ENCODE peak calls at places on chromosomes 12 and 14, in four cellular contexts. S is GM23338, E is fibroblast of lung, Y is endothelial cell of umbilical vein. H is an unnamed sample.

GRCh38 chr14:49768301-49769121 is 558 bp downstream of the KLHDC2 start:
- DNase-seq in S (peak; percentile 67), E (peak; percentile 77), Y (peak; percentile 72), H (peak; percentile 83)

GRCh38 chr14:100407376-100408102 is 84.4 kb downstream of the SLC25A47 start:
- DNase-seq in S (no peak), E (no peak), Y (no peak), H (no peak)

GRCh38 chr12:66756631-66757030 is 77.8 kb upstream of the GRIP1 start:
- DNase-seq in S (no peak), E (no peak), Y (no peak), H (no peak)

GRCh38 chr12:47021298-47021697 is 58.1 kb upstream of the PCED1B start:
- DNase-seq in S (peak; percentile 73), E (peak; percentile 94), Y (peak; percentile 91), H (peak; percentile 36)

GRCh38 chr14:81315344-81315743 is 84.8 kb downstream of the STON2 start:
- DNase-seq in S (peak; percentile 95), E (peak; percentile 28), Y (no peak), H (no peak)

GRCh38 chr14:30960216-30960615 is 65.2 kb upstream of the AP4S1 start:
- DNase-seq in S (no peak), E (no peak), Y (no peak), H (no peak)

GRCh38 chr12:91677556-91677955 is 468.1 kb downstream of the BTG1 start:
- DNase-seq in S (no peak), E (no peak), Y (no peak), H (no peak)

GRCh38 chr14:69392481-69392880 is 5.6 kb downstream of the ERH start:
- DNase-seq in S (no peak), E (no peak), Y (no peak), H (no peak)

GRCh38 chr14:53539489-53540126 is 386.5 kb upstream of the DDHD1 start:
- DNase-seq in S (peak; percentile 89), E (peak; percentile 68), Y (peak; percentile 94), H (peak; percentile 49)

GRCh38 chr14:71645656-71646055 is 286.6 kb upstream of the RGS6 start:
- DNase-seq in S (no peak), E (peak; percentile 63), Y (no peak), H (peak; percentile 67)

GRCh38 chr12:115574831-115575230 is 702.7 kb downstream of the MED13L start:
- DNase-seq in S (no peak), E (no peak), Y (no peak), H (no peak)

DNA sequence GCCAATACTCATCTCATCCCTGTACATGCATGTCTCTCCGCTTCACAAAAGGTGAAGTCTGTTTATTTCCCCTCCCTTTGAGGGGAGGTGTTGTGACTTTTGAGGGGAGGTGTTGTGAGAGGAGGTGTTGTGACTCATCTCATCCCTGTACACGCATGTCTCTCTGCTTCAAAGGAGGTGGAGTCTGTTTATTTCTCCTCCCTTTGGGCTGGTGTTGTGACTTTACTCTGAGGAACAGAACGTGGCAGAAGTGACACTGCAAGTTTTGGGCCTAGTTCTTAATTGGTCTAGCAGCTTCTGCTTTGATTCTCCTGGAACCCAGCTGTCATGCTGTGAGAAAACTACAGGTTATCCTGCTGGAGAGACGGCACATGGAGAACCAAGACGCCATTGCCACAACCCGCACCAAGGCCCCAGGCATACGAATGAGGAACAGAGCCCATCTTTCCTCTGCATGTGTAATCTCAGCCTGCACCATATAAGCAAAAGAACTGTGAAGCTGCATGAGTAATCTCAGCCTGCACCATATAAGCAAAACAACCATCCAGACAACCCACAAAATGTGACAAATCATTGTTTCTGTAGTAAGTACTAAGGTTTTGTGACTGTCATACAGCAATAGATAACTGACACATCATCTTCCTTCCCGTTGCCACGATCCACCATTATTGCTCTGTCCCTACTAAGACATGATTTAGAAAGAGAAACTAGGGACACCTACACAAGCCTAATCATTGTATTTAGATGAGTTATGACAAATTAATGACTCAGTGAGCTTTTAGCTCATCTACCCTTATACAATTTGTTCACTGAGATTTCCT is 30.0 kb downstream of the GALNT4 start:
- DNase-seq in S (no peak), E (peak; percentile 55), Y (no peak), H (peak; percentile 81)
- H2AFZ ChIP-seq in S (no peak overlapping the region), E (no peak overlapping the region), Y (no peak overlapping the region), H (peak overlapping the region; percentile 78)

GRCh38 chr12:50572760-50573159 is 68.0 kb downstream of the DIP2B start:
- DNase-seq in S (no peak), E (no peak), Y (no peak), H (no peak)
- H2AFZ ChIP-seq in S (no peak overlapping the region), E (no peak overlapping the region), Y (no peak overlapping the region), H (no peak overlapping the region)

GRCh38 chr12:57620936-57621496 is 9.8 kb downstream of the ARHGEF25 start:
- DNase-seq in S (peak; percentile 62), E (no peak), Y (no peak), H (peak; percentile 87)
- H2AFZ ChIP-seq in S (peak overlapping the region; percentile 69), E (peak overlapping the region; percentile 26), Y (no peak overlapping the region), H (peak overlapping the region; percentile 41)

GRCh38 chr14:37185670-37186069 is 12.1 kb upstream of the MIPOL1 start:
- DNase-seq in S (no peak), E (no peak), Y (no peak), H (no peak)

GRCh38 chr14:37186865-37187264 is 10.9 kb upstream of the MIPOL1 start:
- DNase-seq in S (no peak), E (no peak), Y (no peak), H (no peak)

GRCh38 chr14:37181441-37181840 is 9.0 kb upstream of the SLC25A21 start:
- DNase-seq in S (no peak), E (no peak), Y (no peak), H (no peak)

GRCh38 chr14:37187294-37187693 is 10.4 kb upstream of the MIPOL1 start:
- DNase-seq in S (no peak), E (no peak), Y (no peak), H (no peak)
- H2AFZ ChIP-seq in S (peak overlapping the region; percentile 87), E (no peak overlapping the region), Y (no peak overlapping the region), H (no peak overlapping the region)

DNA sequence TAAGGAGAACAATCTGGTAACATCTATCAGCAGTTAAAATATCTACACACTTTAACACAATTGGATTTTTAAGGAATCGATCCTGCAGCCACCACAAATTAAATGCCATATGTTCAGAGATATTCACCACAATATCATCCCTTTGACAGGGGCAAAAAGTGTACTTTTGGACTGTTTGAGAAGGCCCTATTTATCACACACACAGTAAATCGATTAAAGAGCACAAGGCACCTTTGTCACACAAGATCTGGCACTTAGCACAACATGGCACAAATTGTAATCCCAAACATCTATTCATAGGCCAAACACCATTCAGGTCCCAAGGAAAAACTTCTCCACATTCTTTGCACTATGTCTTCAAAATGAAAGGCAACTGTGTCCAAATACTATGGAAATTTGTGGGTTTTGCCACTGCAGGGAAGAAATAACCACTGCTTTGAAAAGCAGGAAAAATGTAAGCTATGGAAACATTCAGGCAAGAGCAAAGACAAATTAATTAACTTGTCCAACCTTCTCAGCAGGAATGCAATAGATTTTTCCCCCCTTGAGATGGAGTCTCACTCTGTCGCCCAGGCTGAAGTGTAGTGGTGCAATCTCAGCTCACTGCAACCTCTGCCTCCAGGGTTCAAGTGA is 282.5 kb upstream of the TMPO start:
- DNase-seq in S (no peak), E (peak; percentile 61), Y (no peak), H (no peak)
- H2AFZ ChIP-seq in S (peak overlapping the region; percentile 35), E (no peak overlapping the region), Y (no peak overlapping the region), H (no peak overlapping the region)

DNA sequence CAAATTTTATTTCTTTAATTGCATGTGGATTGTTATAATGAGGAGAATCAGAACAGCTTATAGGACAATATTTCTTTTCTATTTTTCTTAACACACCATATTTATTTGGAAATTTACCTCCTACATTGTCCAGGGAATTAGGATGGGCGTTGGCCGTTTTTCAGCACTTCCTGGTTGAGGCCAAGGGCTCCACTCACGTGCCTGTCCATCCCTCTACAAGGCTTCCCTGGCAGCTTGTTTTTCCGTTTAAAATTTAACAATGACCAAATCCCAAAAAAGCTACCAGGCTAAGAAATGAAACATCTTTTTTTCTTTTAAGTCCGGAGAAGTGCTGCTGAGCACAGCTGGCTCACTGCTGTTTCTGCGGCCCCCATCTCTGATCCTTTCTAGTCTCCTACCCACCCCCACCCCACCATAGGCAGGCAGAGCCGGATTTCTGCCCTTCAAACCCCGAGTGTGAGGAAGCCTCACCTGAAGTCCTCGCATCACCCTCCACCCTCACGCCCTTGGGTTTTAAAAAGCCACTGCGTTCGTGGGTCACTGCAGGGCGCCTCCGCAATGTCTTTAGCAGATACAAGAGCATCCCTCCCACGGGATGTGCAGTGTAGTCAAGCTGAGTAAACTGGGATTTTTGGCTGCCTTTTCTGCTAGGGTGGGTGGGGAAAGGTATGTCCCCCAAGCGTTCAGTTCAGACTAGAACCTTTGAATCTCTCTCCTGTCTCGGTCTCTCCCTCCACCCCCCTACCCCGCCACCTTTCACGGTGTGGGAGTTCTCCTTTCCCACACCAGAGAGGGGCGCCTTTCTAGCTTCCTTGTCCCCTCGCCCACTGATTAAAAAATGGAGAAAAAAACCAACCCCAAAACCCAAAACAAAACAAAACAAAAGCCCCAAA is 767 bp upstream of the FAR2 start:
- DNase-seq in S (no peak), E (peak; percentile 22), Y (peak; percentile 20), H (peak; percentile 84)
- H2AFZ ChIP-seq in S (peak overlapping the region; percentile 94), E (peak overlapping the region; percentile 82), Y (peak overlapping the region; percentile 88), H (peak overlapping the region; percentile 96)

DNA sequence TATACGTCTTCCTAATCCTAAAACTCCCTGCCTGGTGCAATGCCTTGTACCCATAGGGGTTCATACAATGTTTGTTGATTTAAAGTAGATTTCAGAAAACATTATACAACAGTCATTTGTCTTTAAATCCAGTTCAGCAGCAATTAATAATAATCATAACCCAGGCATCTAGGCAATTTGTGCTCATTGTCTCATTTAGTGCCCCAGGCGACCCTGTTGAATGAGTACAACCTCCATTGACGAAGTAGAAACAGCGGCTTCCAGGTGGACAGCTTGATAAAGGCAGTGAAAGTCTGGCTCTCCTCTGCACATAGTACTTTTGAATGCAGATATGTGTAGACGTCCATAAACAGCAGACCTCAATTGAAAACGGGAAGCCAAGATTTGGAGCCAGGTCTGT is 82.9 kb upstream of the CPM start:
- DNase-seq in S (no peak), E (no peak), Y (no peak), H (no peak)
- H2AFZ ChIP-seq in S (peak overlapping the region; percentile 44), E (no peak overlapping the region), Y (no peak overlapping the region), H (no peak overlapping the region)

H was measured in osteoblast.